ENCODE peak calls at places on chromosomes 5 and 9, in five cellular contexts. Z is activated T-helper 1 cell treated with Interleukin-2 at 50 U/mL for 16 hours, B is AG20443, Y is LHCN-M2, V is NB4. C is an unnamed sample.
A peak's percentile ranks its signal among the peaks of the same experiment; 100 is the strongest.

GRCh38 chr5:446864-447263 is 3.9 kb downstream of the EXOC3 start:
- DNase-seq in V (peak; percentile 63), B (peak; percentile 65), Z (no peak), Y (peak; percentile 31), C (peak; percentile 42)

GRCh38 chr9:22158983-22159382 is 149.9 kb upstream of the CDKN2B start:
- DNase-seq in Z (no peak), B (no peak), Y (peak; percentile 82), V (no peak), C (no peak)

GRCh38 chr9:5918460-5918859 is 27.8 kb downstream of the MLANA start:
- DNase-seq in V (no peak), Y (no peak), Z (no peak), B (no peak), C (no peak)

GRCh38 chr5:41869739-41870620 is at the start of gene OXCT1:
- DNase-seq in V (peak; percentile 86), Y (peak; percentile 76), B (peak; percentile 92), Z (peak; percentile 88), C (peak; percentile 42)

GRCh38 chr5:93035194-93035593 is 545.8 kb downstream of the NR2F1-AS1 start:
- DNase-seq in B (no peak), V (no peak), Y (no peak), Z (no peak), C (no peak)

GRCh38 chr5:93622240-93622885 is 39.3 kb downstream of the NR2F1 start:
- DNase-seq in V (peak; percentile 39), Z (no peak), Y (peak; percentile 80), B (peak; percentile 30), C (peak; percentile 24)

GRCh38 chr9:518540-518939 is 303.9 kb downstream of the DOCK8 start:
- DNase-seq in Z (no peak), B (no peak), V (no peak), Y (no peak), C (no peak)

GRCh38 chr9:80078826-80079225 is 507.1 kb downstream of the TLE4 start:
- DNase-seq in Z (no peak), V (no peak), B (no peak), Y (no peak), C (no peak)

GRCh38 chr5:168734657-168735344 is 155.6 kb upstream of the PANK3 start:
- DNase-seq in Z (no peak), B (peak; percentile 82), Y (peak; percentile 69), V (no peak), C (no peak)

GRCh38 chr5:34735436-34736426 is 79.6 kb downstream of the RAI14 start:
- DNase-seq in B (peak; percentile 27), Z (no peak), V (peak; percentile 7), Y (peak; percentile 20), C (no peak)

GRCh38 chr5:23466401-23466886 is 41.0 kb upstream of the PRDM9 start:
- DNase-seq in B (no peak), V (peak; percentile 7), Y (no peak), Z (no peak), C (no peak)

GRCh38 chr9:87760534-87760933 is 34.6 kb downstream of the CTSL start:
- DNase-seq in B (no peak), Z (no peak), V (no peak), Y (no peak), C (no peak)

GRCh38 chr9:88680041-88680440 is 145.1 kb downstream of the NXNL2 start:
- DNase-seq in Z (no peak), V (peak; percentile 19), B (no peak), Y (no peak), C (no peak)

C was measured in NCI-H2029 treated with DMSO at 0.1 percent for 48 hours.